ENCODE peak calls at places on chromosomes 6 and 20, in four cellular contexts. E, S, O and U are unnamed samples.

GRCh38 chr6:53487080-53487479 is 57.8 kb downstream of the GCLC start:
- DNase-seq in E (no peak), S (no peak), O (no peak), U (no peak)

GRCh38 chr6:37493047-37493995 is 6.4 kb downstream of the CCDC167 start:
- DNase-seq in E (peak; percentile 76), S (peak; percentile 67), O (peak; percentile 45), U (peak; percentile 91)

GRCh38 chr6:135002229-135002844 is 52.3 kb downstream of the HBS1L start:
- DNase-seq in E (no peak), S (no peak), O (no peak), U (peak; percentile 8)

GRCh38 chr6:169332250-169332649 is 78.6 kb upstream of the THBS2 start:
- DNase-seq in E (no peak), S (no peak), O (no peak), U (no peak)

GRCh38 chr20:33668087-33668790 is 1.5 kb downstream of the ACTL10 start:
- DNase-seq in E (no peak), S (peak; percentile 36), O (no peak), U (no peak)

GRCh38 chr20:3660262-3661059 is 2.7 kb downstream of the GFRA4 start:
- DNase-seq in E (no peak), S (no peak), O (no peak), U (no peak)

GRCh38 chr20:35329435-35330139 is 37.4 kb upstream of the FAM83C start:
- DNase-seq in E (peak; percentile 5), S (no peak), O (peak; percentile 11), U (peak; percentile 20)

GRCh38 chr20:24762371-24762770 is 186.7 kb upstream of the CST7 start:
- DNase-seq in E (no peak), S (no peak), O (no peak), U (no peak)

GRCh38 chr6:163752446-163752845 is 337.9 kb downstream of the QKI start:
- DNase-seq in E (no peak), S (no peak), O (no peak), U (no peak)

GRCh38 chr6:14826456-14826855 is 419.4 kb upstream of the JARID2 start:
- DNase-seq in E (no peak), S (no peak), O (no peak), U (no peak)

GRCh38 chr6:28710466-28711191 is 184.9 kb downstream of the GPX5 start:
- DNase-seq in E (no peak), S (no peak), O (no peak), U (no peak)

GRCh38 chr6:25757936-25758642 is 3.5 kb downstream of the SLC17A4 start:
- DNase-seq in E (no peak), S (no peak), O (no peak), U (no peak)

GRCh38 chr6:139409026-139409425 is 34.6 kb upstream of the CITED2 start:
- DNase-seq in E (no peak), S (no peak), O (no peak), U (no peak)